ENCODE peak calls at places on chromosome 11, in nine cellular contexts. T, Y, L, R, B, N, D, E and H are unnamed samples.

GRCh38 chr11:71206186-71206585 is 46.2 kb downstream of the SHANK2 start:
- DNase-seq in T (no peak), Y (peak; percentile 45), L (no peak), R (peak; percentile 53), B (no peak), N (no peak), D (no peak), E (peak; percentile 54), H (peak; percentile 65)

GRCh38 chr11:68481579-68482240 is 21.2 kb downstream of the PPP6R3 start:
- DNase-seq in T (no peak), Y (no peak), L (no peak), R (no peak), B (no peak), N (no peak), D (no peak), E (no peak), H (no peak)

GRCh38 chr11:126963603-126964353 is 36.8 kb downstream of the KIRREL3 start:
- DNase-seq in T (peak; percentile 4), Y (no peak), L (no peak), R (no peak), B (peak; percentile 51), N (no peak), D (no peak), E (no peak), H (no peak)

GRCh38 chr11:84794663-84795443 is 832.3 kb downstream of the DLG2 start:
- DNase-seq in T (no peak), Y (no peak), L (no peak), R (peak; percentile 35), B (no peak), N (no peak), D (no peak), E (no peak), H (no peak)

GRCh38 chr11:10455637-10456487 is 798 bp downstream of the AMPD3 start:
- DNase-seq in T (peak; percentile 70), Y (peak; percentile 74), L (peak; percentile 73), R (peak; percentile 61), B (peak; percentile 43), N (peak; percentile 92), D (no peak), E (no peak), H (peak; percentile 88)

GRCh38 chr11:21711341-21711740 is 481.5 kb upstream of the ANO5 start:
- DNase-seq in T (no peak), Y (no peak), L (no peak), R (no peak), B (no peak), N (no peak), D (no peak), E (no peak), H (no peak)

GRCh38 chr11:36372101-36372767 is 76.1 kb downstream of the PRR5L start:
- DNase-seq in T (peak; percentile 66), Y (no peak), L (no peak), R (no peak), B (no peak), N (no peak), D (no peak), E (no peak), H (peak; percentile 77)

GRCh38 chr11:115527534-115528125 is 23.4 kb upstream of the CADM1 start:
- DNase-seq in T (no peak), Y (peak; percentile 72), L (no peak), R (peak; percentile 67), B (no peak), N (no peak), D (no peak), E (no peak), H (no peak)

GRCh38 chr11:131977854-131978253 is 607.4 kb downstream of the NTM start:
- DNase-seq in T (peak; percentile 66), Y (no peak), L (no peak), R (no peak), B (no peak), N (no peak), D (no peak), E (no peak), H (no peak)

GRCh38 chr11:35077709-35078695 is 61.0 kb upstream of the CD44 start:
- DNase-seq in T (peak; percentile 92), Y (no peak), L (peak; percentile 63), R (no peak), B (no peak), N (peak; percentile 87), D (peak; percentile 71), E (no peak), H (peak; percentile 86)

GRCh38 chr11:13923716-13924650 is 38.5 kb upstream of the SPON1 start:
- DNase-seq in T (peak; percentile 75), Y (no peak), L (peak; percentile 43), R (no peak), B (no peak), N (peak; percentile 26), D (no peak), E (no peak), H (no peak)

GRCh38 chr11:13868710-13869403 is 93.7 kb upstream of the SPON1 start:
- DNase-seq in T (peak; percentile 86), Y (no peak), L (no peak), R (no peak), B (no peak), N (no peak), D (no peak), E (no peak), H (no peak)

GRCh38 chr11:121535122-121535796 is 82.5 kb upstream of the SORL1-AS1 start:
- DNase-seq in T (peak; percentile 55), Y (no peak), L (no peak), R (no peak), B (no peak), N (no peak), D (no peak), E (no peak), H (no peak)

GRCh38 chr11:85685820-85686459 is at the start of gene CCDC89:
- DNase-seq in T (peak; percentile 15), Y (peak; percentile 18), L (no peak), R (peak; percentile 59), B (peak; percentile 52), N (peak; percentile 6), D (no peak), E (no peak), H (peak; percentile 98)

GRCh38 chr11:125593113-125593761 is 585 bp downstream of the STT3A start:
- DNase-seq in T (peak; percentile 35), Y (no peak), L (no peak), R (peak; percentile 65), B (no peak), N (peak; percentile 38), D (peak; percentile 4), E (no peak), H (peak; percentile 49)

GRCh38 chr11:39678996-39679395 is 1780.5 kb downstream of the LRRC4C start:
- DNase-seq in T (peak; percentile 59), Y (no peak), L (no peak), R (no peak), B (no peak), N (no peak), D (no peak), E (no peak), H (no peak)

GRCh38 chr11:61026121-61027031 is 54.9 kb downstream of the CD6 start:
- DNase-seq in T (no peak), Y (no peak), L (no peak), R (no peak), B (no peak), N (no peak), D (no peak), E (no peak), H (no peak)

DNA sequence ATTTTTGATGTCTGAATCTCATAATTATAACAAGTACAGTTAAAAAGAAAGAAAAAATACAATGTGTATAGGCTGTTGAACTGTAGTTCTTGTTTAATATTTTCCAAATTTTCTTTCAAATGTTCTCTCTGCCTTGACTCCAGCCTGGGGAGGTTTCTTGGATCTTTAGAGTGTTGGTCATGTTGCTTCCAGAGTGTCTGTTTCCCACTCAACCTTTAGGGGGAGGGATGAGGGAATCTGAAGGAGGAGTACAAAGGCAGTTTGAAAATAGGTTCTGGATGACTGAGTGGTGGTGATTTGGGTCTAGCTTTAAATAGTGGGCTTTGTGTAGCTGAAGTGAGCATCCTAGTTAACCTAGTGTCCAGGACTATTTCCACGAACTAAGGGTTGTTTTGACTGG is 2.0 kb downstream of the CTNND1 start:
- DNase-seq in T (peak; percentile 66), Y (peak; percentile 55), L (no peak), R (no peak), B (no peak), N (no peak), D (no peak), E (no peak), H (peak; percentile 50)
- H3K4me3 ChIP-seq in T (peak overlapping the region; percentile 79), Y (peak overlapping the region; percentile 90), L (peak overlapping the region; percentile 31), R (peak overlapping the region; percentile 84), B (peak overlapping the region; percentile 69), N (peak overlapping the region; percentile 94), D (peak overlapping the region; percentile 99), E (peak overlapping the region; percentile 65), H (peak overlapping the region; percentile 82)

DNA sequence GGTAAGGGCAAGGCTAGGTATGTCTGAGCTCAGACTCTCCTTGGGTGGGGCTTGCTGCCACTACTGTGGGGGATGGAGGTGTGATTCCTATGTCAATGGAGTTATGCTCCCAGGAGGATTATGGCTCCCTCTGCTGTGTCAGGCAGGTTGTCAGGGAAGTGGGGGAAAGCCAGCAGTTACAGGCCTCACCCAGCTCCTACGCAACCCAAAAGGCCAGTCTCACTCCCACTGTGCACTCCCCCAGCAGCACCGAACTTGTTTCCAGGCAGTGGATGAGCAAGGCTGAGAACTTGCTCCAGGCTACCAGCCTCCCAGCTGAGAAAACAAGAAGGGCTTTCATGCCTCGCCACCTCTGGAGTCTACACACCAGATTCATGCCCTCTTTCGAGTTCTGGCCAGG is 18.2 kb downstream of the C11orf91 start:
- DNase-seq in T (peak; percentile 57), Y (no peak), L (no peak), R (no peak), B (no peak), N (no peak), D (no peak), E (no peak), H (no peak)
- TF ChIP-seq CTCF in T (peak; percentile 49), Y (peak; percentile 9), L (no peak), R (no peak), B (no peak), N (no peak), D (no peak), E (no peak), H (peak; percentile 22)

GRCh38 chr11:118448294-118448693 is 12.0 kb downstream of the KMT2A start:
- DNase-seq in T (peak; percentile 3), Y (no peak), L (peak; percentile 41), R (no peak), B (no peak), N (peak; percentile 78), D (no peak), E (no peak), H (peak; percentile 29)
- H3K4me3 ChIP-seq in T (no peak overlapping the region), Y (no peak overlapping the region), L (no peak overlapping the region), R (no peak overlapping the region), B (no peak overlapping the region), N (no peak overlapping the region), D (no peak overlapping the region), E (no peak overlapping the region), H (no peak overlapping the region)

DNA sequence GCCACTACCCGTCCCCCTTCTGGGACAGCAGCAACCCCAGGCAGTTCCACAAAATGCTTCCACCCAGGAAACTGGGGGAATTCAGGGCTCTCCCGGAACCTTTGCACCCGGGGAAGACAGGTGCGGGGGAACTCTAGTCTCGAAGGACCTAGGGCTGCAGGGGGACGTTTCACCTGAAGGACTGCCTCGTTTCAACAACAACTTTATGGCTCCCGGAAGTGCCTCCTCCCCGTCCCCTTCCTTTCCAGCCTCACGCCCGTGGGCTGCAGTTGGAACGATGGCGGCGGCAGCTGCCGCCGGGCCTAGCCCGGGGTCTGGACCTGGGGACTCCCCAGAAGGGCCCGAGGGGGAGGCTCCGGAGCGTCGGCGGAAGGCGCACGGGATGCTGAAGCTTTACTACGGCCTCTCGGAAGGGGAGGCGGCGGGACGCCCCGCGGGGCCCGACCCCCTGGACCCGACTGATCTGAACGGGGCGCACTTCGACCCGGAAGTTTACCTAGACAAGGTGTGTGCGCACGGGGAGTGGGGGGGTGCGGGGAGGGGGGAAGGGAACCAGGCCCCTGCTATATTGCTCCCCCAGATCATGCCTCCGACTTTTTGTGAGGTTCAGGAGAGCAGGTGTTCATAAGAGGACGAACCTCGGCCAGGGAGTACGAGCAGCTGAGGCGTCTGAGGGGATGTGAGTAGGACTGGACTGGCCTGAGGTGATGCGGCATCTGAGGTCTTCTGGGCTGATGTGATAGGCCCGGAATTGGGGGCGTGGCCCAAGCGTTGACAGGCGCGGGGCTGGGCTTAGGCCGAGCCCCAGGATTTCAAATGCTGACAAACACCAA is at the start of gene VPS51:
- DNase-seq in T (peak; percentile 92), Y (peak; percentile 96), L (peak; percentile 86), R (peak; percentile 93), B (peak; percentile 89), N (peak; percentile 95), D (no peak), E (peak; percentile 84), H (peak; percentile 92)
- TF ChIP-seq CTCF in T (no peak), Y (no peak), L (no peak), R (no peak), B (no peak), N (no peak), D (no peak), E (no peak), H (no peak)